ENCODE peak calls at places on chromosomes 4 and X, in eight cellular contexts. U is fibroblast of lung, E is HepG2, Z is endothelial cell of umbilical vein, Q is HCT116, R is GM23248, L is astrocyte, N is hepatocyte. T is an unnamed sample.
A peak's percentile ranks its signal among the peaks of the same experiment; 100 is the strongest.

GRCh38 chr4:165600959-165601674 is 222.3 kb downstream of the CPE start:
- DNase-seq in R (no peak), L (peak; percentile 60), Q (no peak), E (no peak), N (no peak), U (peak; percentile 59), Z (no peak), T (no peak)

GRCh38 chr4:212438-213174 is 88.3 kb downstream of the ZNF718 start:
- DNase-seq in U (peak; percentile 92), Z (peak; percentile 88), Q (no peak), L (peak; percentile 88), R (peak; percentile 90), E (no peak), N (no peak), T (peak; percentile 6)

GRCh38 chr4:1985780-1986577 is 22.8 kb downstream of the NELFA start:
- DNase-seq in U (no peak), Q (no peak), L (no peak), Z (no peak), N (no peak), R (no peak), E (no peak), T (no peak)

GRCh38 chrX:62923093-62923492 is 428.0 kb downstream of the SPIN4 start:
- DNase-seq in Q (no peak), R (no peak), Z (no peak), E (no peak), U (no peak), L (no peak), N (no peak), T (no peak)

GRCh38 chrX:102599950-102600579 is 750 bp downstream of the ARMCX5 start:
- DNase-seq in Z (peak; percentile 59), E (no peak), N (peak; percentile 12), L (peak; percentile 20), R (peak; percentile 43), U (peak; percentile 48), Q (no peak), T (no peak)

GRCh38 chr4:122553432-122553831 is 67.4 kb downstream of the IL21 start:
- DNase-seq in Z (no peak), L (no peak), E (no peak), N (no peak), R (no peak), Q (no peak), U (no peak), T (no peak)

GRCh38 chr4:113073614-113074013 is 24.2 kb downstream of the ANK2 start:
- DNase-seq in U (no peak), E (no peak), L (no peak), N (no peak), Q (no peak), R (no peak), Z (no peak), T (no peak)

GRCh38 chrX:66050140-66050569 is 10.3 kb upstream of the VSIG4 start:
- DNase-seq in N (no peak), U (no peak), E (no peak), Q (no peak), Z (no peak), R (no peak), L (no peak), T (no peak)

GRCh38 chr4:16329132-16329796 is 103.0 kb upstream of the TAPT1 start:
- DNase-seq in E (no peak), U (peak; percentile 73), Q (no peak), R (peak; percentile 0), Z (no peak), N (no peak), L (peak; percentile 63), T (no peak)

GRCh38 chrX:46626566-46626965 is 53.0 kb downstream of the CHST7 start:
- DNase-seq in L (no peak), Q (no peak), Z (peak; percentile 90), N (no peak), R (no peak), U (no peak), E (no peak), T (no peak)

GRCh38 chrX:26651755-26652154 is 435.8 kb downstream of the MAGEB5 start:
- DNase-seq in Q (no peak), N (no peak), U (no peak), L (no peak), R (no peak), E (no peak), Z (no peak), T (no peak)

GRCh38 chrX:135513140-135513535 is 7.3 kb upstream of the INTS6L start:
- DNase-seq in Z (peak; percentile 1), R (no peak), N (no peak), U (no peak), L (no peak), E (no peak), Q (no peak), T (no peak)

GRCh38 chrX:133229361-133229760 is 11.2 kb upstream of the TFDP3 start:
- DNase-seq in Q (peak; percentile 50), N (peak; percentile 28), E (no peak), R (no peak), L (peak; percentile 72), U (peak; percentile 79), Z (no peak), T (no peak)

GRCh38 chrX:153595859-153596857 is 2.8 kb downstream of the CCNQ start:
- DNase-seq in E (no peak), L (no peak), Q (no peak), R (no peak), Z (no peak), N (no peak), U (no peak), T (no peak)

GRCh38 chr4:4308800-4309441 is 18.9 kb downstream of the ZBTB49 start:
- DNase-seq in E (no peak), L (peak; percentile 68), R (peak; percentile 80), U (peak; percentile 79), Q (no peak), N (no peak), Z (no peak), T (no peak)

GRCh38 chrX:51641421-51642021 is 22.8 kb upstream of the CENPVL3 start:
- DNase-seq in R (peak; percentile 60), Q (peak; percentile 36), U (peak; percentile 37), N (peak; percentile 61), E (peak; percentile 12), L (peak; percentile 23), Z (peak; percentile 26), T (peak; percentile 67)

GRCh38 chr4:134666640-134667039 is 465.1 kb upstream of the PABPC4L start:
- DNase-seq in L (no peak), Z (no peak), E (no peak), Q (no peak), N (no peak), U (no peak), R (no peak), T (no peak)

GRCh38 chr4:147581601-147582350 is 35.4 kb upstream of the TMEM184C start:
- DNase-seq in U (peak; percentile 70), E (no peak), N (no peak), Z (no peak), Q (no peak), L (peak; percentile 67), R (peak; percentile 32), T (no peak)

GRCh38 chr4:108762559-108763225 is at the start of gene ETNPPL:
- DNase-seq in N (peak; percentile 47), Z (peak; percentile 20), R (peak; percentile 41), E (peak; percentile 21), L (no peak), U (peak; percentile 21), Q (no peak), T (peak; percentile 85)
- TF ChIP-seq EZH2 in N (peak; percentile 35), Z (peak; percentile 26), R (no peak), E (no peak), L (peak; percentile 61), U (no peak), Q (no peak), T (no peak)

GRCh38 chrX:49072712-49073095 is 1.1 kb downstream of the PRAF2 start:
- DNase-seq in Q (no peak), R (peak; percentile 29), Z (no peak), L (no peak), U (no peak), E (no peak), N (no peak), T (no peak)

GRCh38 chrX:49073641-49074575 is at the start of gene PRAF2:
- DNase-seq in R (peak; percentile 94), N (peak; percentile 93), E (no peak), U (peak; percentile 89), L (peak; percentile 80), Q (peak; percentile 66), Z (peak; percentile 91), T (peak; percentile 91)

GRCh38 chrX:49077941-49078340 is 1.7 kb downstream of the WDR45 start:
- DNase-seq in L (no peak), Q (no peak), U (no peak), R (no peak), E (no peak), Z (no peak), N (no peak), T (no peak)

GRCh38 chrX:49071877-49072711 is 1.7 kb downstream of the PRAF2 start:
- DNase-seq in Z (peak; percentile 81), N (peak; percentile 10), Q (no peak), U (peak; percentile 79), R (peak; percentile 48), E (no peak), L (peak; percentile 68), T (no peak)

GRCh38 chrX:49075347-49075746 is 1.5 kb upstream of the PRAF2 start:
- DNase-seq in U (no peak), N (no peak), Z (no peak), E (no peak), L (no peak), R (no peak), Q (no peak), T (no peak)
- H3K4me2 ChIP-seq in U (no peak overlapping the region), N (no peak overlapping the region), Z (no peak overlapping the region), E (no peak overlapping the region), L (no peak overlapping the region), R (no peak overlapping the region), Q (no peak overlapping the region), T (no peak overlapping the region)

GRCh38 chr4:153371835-153372234 is 27.3 kb downstream of the MND1 start:
- DNase-seq in U (no peak), E (no peak), Q (no peak), Z (no peak), R (no peak), N (no peak), L (no peak), T (no peak)
- H3K9me3 ChIP-seq in U (no peaks in the 10 kb centered on the region), E (no peaks in the 10 kb centered on the region), Q (no peaks in the 10 kb centered on the region), Z (no peaks in the 10 kb centered on the region), R (peaks cover 6% of the 10 kb centered on the region), N (no peaks in the 10 kb centered on the region), L (no peaks in the 10 kb centered on the region), T (no peaks in the 10 kb centered on the region)

DNA sequence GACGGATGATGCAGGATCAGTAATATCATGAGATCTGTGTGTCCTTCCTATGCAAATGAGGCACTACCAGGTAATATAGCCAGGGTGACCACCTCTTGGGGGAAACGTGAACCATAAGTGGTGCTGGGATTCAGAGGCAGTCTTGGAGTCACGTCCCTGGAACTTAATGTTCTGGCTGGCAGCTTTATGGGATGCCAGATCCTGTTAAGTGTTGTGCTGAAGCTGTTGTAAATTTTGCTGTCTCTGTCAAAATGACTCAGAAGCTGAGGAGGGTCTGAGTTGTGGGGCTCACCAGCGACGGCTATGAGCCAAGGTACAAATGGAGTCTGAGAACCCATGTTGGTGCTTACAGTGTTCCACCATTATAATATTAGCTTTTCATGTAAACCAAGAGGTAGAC is 206.4 kb upstream of the NR3C2 start:
- DNase-seq in L (no peak), Z (no peak), R (no peak), U (no peak), E (no peak), N (no peak), Q (no peak), T (no peak)
- TF ChIP-seq EZH2 in L (no peak), Z (no peak), R (no peak), U (no peak), E (no peak), N (no peak), Q (no peak), T (no peak)